ENCODE peak calls at places on chromosomes 5 and 9, in four cellular contexts. A is G401; Z is activated CD8-positive, alpha-beta memory T cell treated with anti-CD3 and anti-CD28 coated beads, Interleukin-2, amount 50 U/mL, for 48 hours; H is CD8-positive, alpha-beta memory T cell. F is an unnamed sample.

GRCh38 chr5:41270423-41271251 is 57.3 kb upstream of the C6 start:
- DNase-seq in H (no peak), Z (no peak), A (peak), F (peak)

GRCh38 chr9:2418619-2419018 is 203.0 kb upstream of the VLDLR start:
- DNase-seq in H (no peak), Z (no peak), A (peak), F (peak)

GRCh38 chr5:169795311-169795710 is 158.2 kb downstream of the DOCK2 start:
- DNase-seq in A (no peak), Z (no peak), H (no peak), F (no peak)

GRCh38 chr5:54758038-54758437 is 227.4 kb downstream of the ESM1 start:
- DNase-seq in A (peak), Z (no peak), H (no peak), F (peak)

GRCh38 chr9:80806675-80807074 is 882.7 kb downstream of the TLE1 start:
- DNase-seq in A (no peak), H (no peak), Z (no peak), F (no peak)

GRCh38 chr9:15277400-15278137 is 29.4 kb downstream of the TTC39B start:
- DNase-seq in H (peak), A (peak), Z (no peak), F (peak)

GRCh38 chr9:80030801-80031200 is 459.0 kb downstream of the TLE4 start:
- DNase-seq in Z (no peak), H (no peak), A (no peak), F (peak)

GRCh38 chr5:111537153-111538024 is 25.1 kb upstream of the STARD4 start:
- DNase-seq in H (no peak), A (no peak), Z (no peak), F (no peak)

GRCh38 chr5:89255845-89256463 is 373.0 kb upstream of the MEF2C start:
- DNase-seq in Z (no peak), H (no peak), A (no peak), F (peak)

GRCh38 chr5:111337688-111338087 is 113.5 kb downstream of the CAMK4 start:
- DNase-seq in A (no peak), H (no peak), Z (no peak), F (no peak)

GRCh38 chr5:112142769-112143270 is 276.3 kb downstream of the EPB41L4A start:
- DNase-seq in A (peak), H (no peak), Z (no peak), F (peak)

GRCh38 chr5:65113766-65114165 is 345.0 kb downstream of the CWC27 start:
- DNase-seq in A (no peak), Z (no peak), H (no peak), F (no peak)

GRCh38 chr5:173764321-173765029 is 123.7 kb upstream of the CPEB4 start:
- DNase-seq in Z (no peak), A (peak), H (no peak), F (peak)